ENCODE peak calls at places on chromosomes 2 and 18, in four cellular contexts. J is GM12878, Z is GM12891, S is K562. N is an unnamed sample.
A peak's percentile ranks its signal among the peaks of the same experiment; 100 is the strongest.

GRCh38 chr2:64858541-64859031 is 130.6 kb upstream of the SLC1A4 start:
- DNase-seq in S (no peak), Z (no peak), J (no peak), N (no peak)

GRCh38 chr18:10841203-10841602 is 308.2 kb downstream of the PIEZO2 start:
- DNase-seq in J (no peak), Z (no peak), S (no peak), N (no peak)

GRCh38 chr2:199471443-199472057 is 13.8 kb upstream of the SATB2 start:
- DNase-seq in Z (no peak), J (no peak), S (peak; percentile 71), N (peak; percentile 75)

GRCh38 chr18:22678486-22678885 is 254.6 kb upstream of the RBBP8 start:
- DNase-seq in J (no peak), Z (no peak), S (no peak), N (no peak)

GRCh38 chr2:158094487-158095092 is 7.1 kb upstream of the UPP2 start:
- DNase-seq in Z (no peak), S (no peak), J (no peak), N (no peak)

GRCh38 chr2:75562513-75562864 is 1.8 kb upstream of the EVA1A start:
- DNase-seq in S (no peak), Z (no peak), J (no peak), N (no peak)

GRCh38 chr2:151855111-151855510 is 26.9 kb upstream of the ARL5A start:
- DNase-seq in Z (no peak), J (no peak), S (no peak), N (no peak)

GRCh38 chr2:49843314-49843713 is 689.0 kb upstream of the FSHR start:
- DNase-seq in S (no peak), J (no peak), Z (no peak), N (no peak)

GRCh38 chr18:22052405-22053105 is 116.8 kb upstream of the GATA6 start:
- DNase-seq in S (no peak), J (no peak), Z (no peak), N (no peak)

GRCh38 chr2:141063410-141063809 is 1067.4 kb downstream of the LRP1B start:
- DNase-seq in J (no peak), Z (no peak), S (no peak), N (no peak)

GRCh38 chr2:168501456-168502065 is 45.5 kb downstream of the CERS6 start:
- DNase-seq in J (no peak), S (no peak), Z (no peak), N (no peak)

GRCh38 chr2:234500394-234501006 is 3.6 kb upstream of the ARL4C start:
- DNase-seq in S (no peak), Z (no peak), J (peak; percentile 53), N (peak; percentile 69)

GRCh38 chr2:69095246-69095645 is 82.3 kb downstream of the ANTXR1 start:
- DNase-seq in Z (no peak), J (no peak), S (no peak), N (no peak)

GRCh38 chr2:30293303-30293912 is 62.1 kb downstream of the LBH start:
- DNase-seq in Z (no peak), S (no peak), J (no peak), N (peak; percentile 38)

GRCh38 chr2:157785866-157786662 is 90.1 kb downstream of the ACVR1 start:
- DNase-seq in J (no peak), S (no peak), Z (no peak), N (no peak)

GRCh38 chr2:70553334-70553583 is 367 bp downstream of the TGFA start:
- DNase-seq in S (no peak), Z (no peak), J (no peak), N (no peak)

GRCh38 chr2:101900375-101900774 is 91.4 kb upstream of the IL1R2 start:
- DNase-seq in Z (no peak), S (no peak), J (peak; percentile 71), N (no peak)

GRCh38 chr2:75627902-75628504 is 18.6 kb upstream of the MRPL19 start:
- DNase-seq in Z (peak; percentile 32), J (no peak), S (peak; percentile 59), N (peak; percentile 14)

GRCh38 chr18:23042133-23042532 is 93.2 kb upstream of the CABLES1 start:
- DNase-seq in J (no peak), Z (no peak), S (no peak), N (no peak)

GRCh38 chr2:8583400-8584173 is 98.3 kb upstream of the ID2 start:
- DNase-seq in Z (peak; percentile 83), S (peak; percentile 99), J (peak; percentile 80), N (peak; percentile 95)

GRCh38 chr2:56084117-56084936 is 99.5 kb upstream of the CCDC85A start:
- DNase-seq in J (no peak), S (no peak), Z (no peak), N (no peak)

GRCh38 chr2:203656522-203657287 is 49.7 kb upstream of the CD28 start:
- DNase-seq in S (no peak), Z (no peak), J (no peak), N (peak; percentile 81)

GRCh38 chr2:210671065-210671464 is 114.7 kb downstream of the CPS1 start:
- DNase-seq in S (no peak), Z (no peak), J (no peak), N (no peak)

GRCh38 chr2:85648619-85649018 is 19.4 kb downstream of the SFTPB start:
- DNase-seq in J (no peak), S (peak; percentile 63), Z (no peak), N (no peak)

GRCh38 chr18:52459890-52460289 is 119.9 kb downstream of the DCC start:
- DNase-seq in Z (no peak), J (no peak), S (no peak), N (no peak)

GRCh38 chr2:142180820-142181533 is 50.2 kb upstream of the LRP1B start:
- DNase-seq in S (no peak), J (no peak), Z (no peak), N (no peak)

GRCh38 chr18:76169733-76170132 is 325.3 kb downstream of the ZNF516 start:
- DNase-seq in S (peak; percentile 30), J (no peak), Z (no peak), N (no peak)

GRCh38 chr2:173472112-173472511 is 117.4 kb downstream of the CDCA7 start:
- DNase-seq in Z (no peak), J (no peak), S (no peak), N (no peak)

GRCh38 chr18:77124452-77124922 is 8.1 kb downstream of the MBP start:
- DNase-seq in Z (no peak), J (peak; percentile 69), S (no peak), N (peak; percentile 68)

GRCh38 chr2:206083602-206084467 is 2.1 kb downstream of the INO80D start:
- DNase-seq in S (no peak), J (peak; percentile 27), Z (no peak), N (no peak)

GRCh38 chr2:203636896-203637818 is 69.3 kb upstream of the CD28 start:
- DNase-seq in J (no peak), Z (no peak), S (no peak), N (peak; percentile 75)

GRCh38 chr2:36535099-36535498 is 62.9 kb downstream of the FEZ2 start:
- DNase-seq in J (no peak), S (no peak), Z (no peak), N (no peak)

GRCh38 chr2:162146906-162147305 is 5.1 kb downstream of the GCG start:
- DNase-seq in J (no peak), S (no peak), Z (no peak), N (no peak)

GRCh38 chr2:44244135-44244871 is 31.0 kb upstream of the SLC3A1 start:
- DNase-seq in J (no peak), S (peak; percentile 48), Z (peak; percentile 39), N (peak; percentile 7)

GRCh38 chr2:176763871-176764404 is 448.7 kb upstream of the HNRNPA3 start:
- DNase-seq in Z (no peak), S (no peak), J (peak; percentile 16), N (no peak)

GRCh38 chr18:23939896-23940295 is 74.7 kb upstream of the TTC39C start:
- DNase-seq in J (no peak), Z (no peak), S (no peak), N (no peak)

GRCh38 chr2:176156959-176157498 is at the start of gene HOXD3:
- DNase-seq in J (no peak), S (no peak), Z (no peak), N (no peak)

GRCh38 chr2:237577458-237577857 is 11.1 kb downstream of the PRLH start:
- DNase-seq in J (no peak), S (no peak), Z (no peak), N (no peak)
- TF ChIP-seq SPI1 in J (no peak), S (no peak), Z (no peak), N (no peak)

DNA sequence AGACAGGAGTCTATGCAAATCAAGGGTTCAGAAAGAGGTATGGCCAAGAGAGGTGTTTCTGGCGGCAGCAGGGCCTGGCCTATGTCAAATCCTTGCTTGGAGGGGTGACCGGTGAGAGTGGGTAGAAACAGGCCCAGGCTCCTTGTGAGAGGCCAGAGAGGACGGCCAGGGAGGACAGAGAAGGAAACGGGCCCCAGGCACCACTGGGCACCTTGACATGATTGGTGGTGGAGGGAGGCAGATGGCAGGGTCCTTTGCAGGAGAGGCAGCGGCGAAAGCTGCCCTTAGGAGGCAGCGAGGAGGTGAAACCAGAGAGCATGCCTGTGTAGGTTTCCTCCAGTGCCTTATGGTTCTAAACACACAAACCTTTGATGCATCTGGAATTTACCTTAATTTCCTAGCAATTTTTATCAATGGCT is 6.2 kb downstream of the RAMP1 start:
- DNase-seq in S (no peak), Z (no peak), J (no peak), N (no peak)
- TF ChIP-seq SPI1 in S (no peak), Z (no peak), J (no peak), N (no peak)

DNA sequence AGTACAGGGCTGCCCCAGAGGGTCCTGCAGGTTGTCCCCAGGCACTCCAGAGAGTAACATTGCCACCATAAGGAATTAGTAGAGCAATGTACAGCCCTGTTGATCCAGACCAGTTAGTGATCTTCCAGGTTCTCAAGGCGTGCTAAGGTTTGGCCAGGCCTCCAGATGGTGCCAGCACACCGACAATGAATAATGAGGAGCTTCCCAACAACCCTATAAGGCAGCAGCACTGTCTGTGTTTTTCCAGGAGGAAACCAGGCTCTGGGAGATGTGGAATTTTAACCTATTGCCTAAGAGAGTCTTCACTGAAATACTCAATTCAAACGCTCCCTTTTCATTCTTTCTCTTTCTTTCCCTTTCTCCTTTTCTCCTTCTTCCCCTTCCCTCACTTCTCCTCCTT is 122.1 kb downstream of the MGAT5 start:
- DNase-seq in S (no peak), Z (no peak), J (no peak), N (no peak)
- TF ChIP-seq SPI1 in S (no peak), Z (no peak), J (no peak), N (no peak)

GRCh38 chr2:172155752-172156151 is 53.1 kb upstream of the DLX2 start:
- DNase-seq in Z (no peak), S (no peak), J (no peak), N (no peak)
- TF ChIP-seq SPI1 in Z (no peak), S (no peak), J (no peak), N (no peak)

GRCh38 chr2:236479814-236480213 is 89.8 kb upstream of the ACKR3 start:
- DNase-seq in Z (no peak), S (no peak), J (no peak), N (no peak)

GRCh38 chr2:236489895-236490404 is 79.7 kb upstream of the ACKR3 start:
- DNase-seq in J (no peak), S (no peak), Z (no peak), N (no peak)

GRCh38 chr2:236483102-236483501 is 86.5 kb upstream of the ACKR3 start:
- DNase-seq in J (no peak), S (no peak), Z (no peak), N (no peak)

DNA sequence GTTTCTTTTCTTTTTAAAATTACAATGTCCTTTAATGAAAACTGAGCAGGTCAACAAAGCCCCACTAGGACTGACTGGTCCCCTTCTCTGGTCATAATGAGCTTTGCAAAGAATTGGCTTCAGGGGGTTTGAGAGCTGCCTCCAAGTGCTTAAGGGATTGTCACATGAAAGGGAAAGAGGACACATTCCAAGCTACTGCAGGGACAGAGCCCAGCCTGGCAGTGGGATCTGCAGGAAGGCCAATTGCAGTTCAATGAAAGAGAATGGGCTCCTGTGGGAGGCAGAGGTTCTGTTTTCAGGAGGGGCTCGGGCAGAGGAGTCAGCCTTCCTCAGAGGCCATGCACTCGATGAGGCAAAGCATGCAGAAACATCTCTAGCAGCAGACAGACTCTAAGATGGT is 84.1 kb upstream of the ACKR3 start:
- DNase-seq in S (no peak), Z (no peak), J (no peak), N (no peak)
- TF ChIP-seq SPI1 in S (no peak), Z (no peak), J (no peak), N (no peak)